ENCODE peak calls at places on chromosomes 4 and X, in five cellular contexts. One of them, this sample, is unnamed.
A peak's percentile ranks its signal among the peaks of the same experiment; 100 is the strongest.

GRCh38 chr4:145507636-145508035 is 26.0 kb downstream of the SMAD1 start:
- DNase-seq in Peyer's patch: no peak
- DNase-seq in lower leg skin: no peak
- DNase-seq in A549: peak; percentile 8
- DNase-seq in suprapubic skin: no peak
- DNase-seq in this sample: peak; percentile 29

GRCh38 chr4:94668724-94669123 is 89.0 kb upstream of the BMPR1B start:
- DNase-seq in Peyer's patch: no peak
- DNase-seq in lower leg skin: no peak
- DNase-seq in A549: no peak
- DNase-seq in suprapubic skin: no peak
- DNase-seq in this sample: no peak

GRCh38 chrX:110858565-110858964 is 62.9 kb upstream of the CHRDL1 start:
- DNase-seq in Peyer's patch: no peak
- DNase-seq in lower leg skin: no peak
- DNase-seq in A549: no peak
- DNase-seq in suprapubic skin: no peak
- DNase-seq in this sample: no peak

GRCh38 chrX:139931646-139932076 is 1.2 kb downstream of the ATP11C start:
- DNase-seq in Peyer's patch: no peak
- DNase-seq in lower leg skin: peak; percentile 14
- DNase-seq in A549: no peak
- DNase-seq in suprapubic skin: peak; percentile 66
- DNase-seq in this sample: no peak

GRCh38 chr4:52665592-52665991 is 6.5 kb upstream of the USP46 start:
- DNase-seq in Peyer's patch: no peak
- DNase-seq in lower leg skin: no peak
- DNase-seq in A549: peak; percentile 7
- DNase-seq in suprapubic skin: no peak
- DNase-seq in this sample: peak; percentile 19

GRCh38 chr4:7872264-7872771 is 67.3 kb downstream of the AFAP1 start:
- DNase-seq in Peyer's patch: no peak
- DNase-seq in lower leg skin: peak; percentile 46
- DNase-seq in A549: peak; percentile 82
- DNase-seq in suprapubic skin: no peak
- DNase-seq in this sample: no peak

GRCh38 chr4:132065940-132066495 is 1083.1 kb upstream of the PCDH10 start:
- DNase-seq in Peyer's patch: no peak
- DNase-seq in lower leg skin: no peak
- DNase-seq in A549: no peak
- DNase-seq in suprapubic skin: no peak
- DNase-seq in this sample: no peak

GRCh38 chr4:108191269-108191914 is 22.7 kb upstream of the LEF1 start:
- DNase-seq in Peyer's patch: no peak
- DNase-seq in lower leg skin: no peak
- DNase-seq in A549: no peak
- DNase-seq in suprapubic skin: no peak
- DNase-seq in this sample: no peak

GRCh38 chrX:43655151-43655676 is 885 bp upstream of the MAOA start:
- DNase-seq in Peyer's patch: peak; percentile 52
- DNase-seq in lower leg skin: peak; percentile 26
- DNase-seq in A549: peak; percentile 26
- DNase-seq in suprapubic skin: peak; percentile 72
- DNase-seq in this sample: peak; percentile 47

GRCh38 chrX:98362630-98363029 is 1478.9 kb downstream of the RPA4 start:
- DNase-seq in Peyer's patch: no peak
- DNase-seq in lower leg skin: no peak
- DNase-seq in A549: no peak
- DNase-seq in suprapubic skin: no peak
- DNase-seq in this sample: no peak

GRCh38 chrX:153989971-153990655 is 17.6 kb downstream of the TMEM187 start:
- DNase-seq in Peyer's patch: no peak
- DNase-seq in lower leg skin: no peak
- DNase-seq in A549: no peak
- DNase-seq in suprapubic skin: no peak
- DNase-seq in this sample: no peak

GRCh38 chr4:105951198-105951597 is 55.9 kb downstream of the NPNT start:
- DNase-seq in Peyer's patch: no peak
- DNase-seq in lower leg skin: no peak
- DNase-seq in A549: no peak
- DNase-seq in suprapubic skin: no peak
- DNase-seq in this sample: no peak

GRCh38 chr4:169229571-169230028 is 41.2 kb downstream of the SH3RF1 start:
- DNase-seq in Peyer's patch: no peak
- DNase-seq in lower leg skin: no peak
- DNase-seq in A549: peak; percentile 58
- DNase-seq in suprapubic skin: no peak
- DNase-seq in this sample: no peak

GRCh38 chrX:150897371-150898319 is 823 bp downstream of the CD99L2 start:
- DNase-seq in Peyer's patch: peak; percentile 71
- DNase-seq in lower leg skin: peak; percentile 19
- DNase-seq in A549: peak; percentile 28
- DNase-seq in suprapubic skin: no peak
- DNase-seq in this sample: peak; percentile 51

GRCh38 chrX:147950352-147950751 is 30.8 kb upstream of the FMR1NB start:
- DNase-seq in Peyer's patch: no peak
- DNase-seq in lower leg skin: no peak
- DNase-seq in A549: no peak
- DNase-seq in suprapubic skin: no peak
- DNase-seq in this sample: no peak

GRCh38 chrX:135477576-135477975 is 42.9 kb upstream of the INTS6L start:
- DNase-seq in Peyer's patch: peak; percentile 67
- DNase-seq in lower leg skin: peak; percentile 21
- DNase-seq in A549: peak; percentile 59
- DNase-seq in suprapubic skin: no peak
- DNase-seq in this sample: peak; percentile 49

GRCh38 chr4:89217594-89217993 is 90.0 kb downstream of the GPRIN3 start:
- DNase-seq in Peyer's patch: no peak
- DNase-seq in lower leg skin: no peak
- DNase-seq in A549: no peak
- DNase-seq in suprapubic skin: no peak
- DNase-seq in this sample: no peak

GRCh38 chr4:48079972-48080391 is 54.1 kb downstream of the TXK start:
- DNase-seq in Peyer's patch: no peak
- DNase-seq in lower leg skin: no peak
- DNase-seq in A549: peak; percentile 50
- DNase-seq in suprapubic skin: no peak
- DNase-seq in this sample: no peak

GRCh38 chrX:39470588-39471155 is 627.1 kb downstream of the BCOR start:
- DNase-seq in Peyer's patch: no peak
- DNase-seq in lower leg skin: no peak
- DNase-seq in A549: no peak
- DNase-seq in suprapubic skin: no peak
- DNase-seq in this sample: no peak

GRCh38 chr4:156971168-156971601 is 414 bp downstream of the PDGFC start:
- DNase-seq in Peyer's patch: peak; percentile 51
- DNase-seq in lower leg skin: no peak
- DNase-seq in A549: no peak
- DNase-seq in suprapubic skin: peak; percentile 71
- DNase-seq in this sample: no peak

GRCh38 chrX:150239946-150240642 is 123.0 kb upstream of the MAMLD1 start:
- DNase-seq in Peyer's patch: no peak
- DNase-seq in lower leg skin: no peak
- DNase-seq in A549: no peak
- DNase-seq in suprapubic skin: no peak
- DNase-seq in this sample: no peak

GRCh38 chrX:153333821-153334653 is at the start of gene ZNF275:
- DNase-seq in Peyer's patch: peak; percentile 89
- DNase-seq in lower leg skin: peak; percentile 49
- DNase-seq in A549: peak; percentile 55
- DNase-seq in suprapubic skin: peak; percentile 83
- DNase-seq in this sample: peak; percentile 91

GRCh38 chr4:128811571-128812359 is 2.3 kb downstream of the JADE1 start:
- DNase-seq in Peyer's patch: peak; percentile 94
- DNase-seq in lower leg skin: peak; percentile 88
- DNase-seq in A549: peak; percentile 94
- DNase-seq in suprapubic skin: peak; percentile 94
- DNase-seq in this sample: peak; percentile 96
- TF ChIP-seq POLR2A in Peyer's patch: peak; percentile 35
- TF ChIP-seq POLR2A in lower leg skin: no peak
- TF ChIP-seq POLR2A in A549: peak; percentile 31
- TF ChIP-seq POLR2A in suprapubic skin: peak; percentile 68
- TF ChIP-seq POLR2A in this sample: peak; percentile 63

DNA sequence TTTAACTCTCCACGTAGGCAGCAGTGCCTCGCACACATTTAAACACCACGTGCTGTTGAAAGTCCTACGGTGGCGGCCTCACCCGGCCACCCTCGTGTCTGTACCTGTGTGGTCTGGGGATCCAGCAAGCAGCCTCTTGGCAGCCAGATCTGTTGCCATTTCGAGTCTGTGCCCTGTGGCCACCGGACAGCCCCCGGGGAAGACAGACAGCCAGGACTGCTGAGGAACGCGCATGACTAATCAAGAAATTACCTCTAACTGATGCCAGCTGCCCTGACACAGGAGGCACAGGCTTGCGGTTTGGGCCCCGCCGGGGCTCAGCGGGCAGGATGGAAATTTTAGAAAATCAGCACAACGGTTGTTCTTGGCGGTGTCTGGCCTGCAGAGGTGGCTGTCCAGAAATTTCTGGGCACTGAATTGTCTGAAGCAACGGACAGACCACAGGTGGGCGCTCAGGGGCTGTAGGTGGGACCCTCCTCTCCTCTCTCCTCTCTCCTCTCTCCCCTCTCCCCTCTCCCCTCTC is 15.6 kb upstream of the ASMTL start:
- DNase-seq in Peyer's patch: peak; percentile 87
- DNase-seq in lower leg skin: peak; percentile 16
- DNase-seq in A549: peak; percentile 52
- DNase-seq in suprapubic skin: no peak
- DNase-seq in this sample: peak; percentile 12
- TF ChIP-seq POLR2A in Peyer's patch: no peak
- TF ChIP-seq POLR2A in lower leg skin: no peak
- TF ChIP-seq POLR2A in A549: no peak
- TF ChIP-seq POLR2A in suprapubic skin: no peak
- TF ChIP-seq POLR2A in this sample: peak; percentile 52

GRCh38 chrX:132023117-132023895 is at the start of gene STK26:
- DNase-seq in Peyer's patch: peak; percentile 89
- DNase-seq in lower leg skin: peak; percentile 48
- DNase-seq in A549: peak; percentile 73
- DNase-seq in suprapubic skin: peak; percentile 73
- DNase-seq in this sample: peak; percentile 85
- TF ChIP-seq POLR2A in Peyer's patch: peak; percentile 59
- TF ChIP-seq POLR2A in lower leg skin: no peak
- TF ChIP-seq POLR2A in A549: peak; percentile 65
- TF ChIP-seq POLR2A in suprapubic skin: peak; percentile 26
- TF ChIP-seq POLR2A in this sample: peak; percentile 83

GRCh38 chr4:39976945-39977488 is 694 bp downstream of the PDS5A start:
- DNase-seq in Peyer's patch: peak; percentile 72
- DNase-seq in lower leg skin: peak; percentile 20
- DNase-seq in A549: peak; percentile 17
- DNase-seq in suprapubic skin: no peak
- DNase-seq in this sample: peak; percentile 73

GRCh38 chr4:39978378-39978775 is 666 bp upstream of the PDS5A start:
- DNase-seq in Peyer's patch: no peak
- DNase-seq in lower leg skin: no peak
- DNase-seq in A549: no peak
- DNase-seq in suprapubic skin: no peak
- DNase-seq in this sample: no peak

GRCh38 chr4:39978904-39979303 is 1.2 kb upstream of the PDS5A start:
- DNase-seq in Peyer's patch: no peak
- DNase-seq in lower leg skin: no peak
- DNase-seq in A549: no peak
- DNase-seq in suprapubic skin: no peak
- DNase-seq in this sample: peak; percentile 14

GRCh38 chr4:39976141-39976944 is 1.4 kb downstream of the PDS5A start:
- DNase-seq in Peyer's patch: peak; percentile 90
- DNase-seq in lower leg skin: peak; percentile 77
- DNase-seq in A549: peak; percentile 82
- DNase-seq in suprapubic skin: peak; percentile 79
- DNase-seq in this sample: peak; percentile 93

GRCh38 chr4:39977489-39978377 is at the start of gene PDS5A:
- DNase-seq in Peyer's patch: peak; percentile 94
- DNase-seq in lower leg skin: peak; percentile 79
- DNase-seq in A549: peak; percentile 87
- DNase-seq in suprapubic skin: peak; percentile 90
- DNase-seq in this sample: peak; percentile 92
- TF ChIP-seq POLR2A in Peyer's patch: no peak
- TF ChIP-seq POLR2A in lower leg skin: no peak
- TF ChIP-seq POLR2A in A549: peak; percentile 58
- TF ChIP-seq POLR2A in suprapubic skin: peak; percentile 68
- TF ChIP-seq POLR2A in this sample: peak; percentile 75